ENCODE peak calls at places on chromosome 20, in four cellular contexts. E is A549, Z is SK-N-SH, G is HepG2. R is an unnamed sample.

GRCh38 chr20:37071481-37071911 is 24.3 kb downstream of the RBL1 start:
- DNase-seq in E (no peak), Z (no peak), G (no peak), R (peak; percentile 24)

GRCh38 chr20:57876163-57876562 is 166.3 kb upstream of the PMEPA1 start:
- DNase-seq in E (no peak), Z (no peak), G (no peak), R (no peak)

GRCh38 chr20:54600634-54601033 is 125.2 kb downstream of the DOK5 start:
- DNase-seq in E (no peak), Z (no peak), G (no peak), R (no peak)

GRCh38 chr20:38840053-38840893 is 34.8 kb downstream of the PPP1R16B start:
- DNase-seq in E (no peak), Z (no peak), G (no peak), R (no peak)

GRCh38 chr20:47392015-47392720 is 35.7 kb upstream of the ZMYND8 start:
- DNase-seq in E (peak; percentile 99), Z (peak; percentile 23), G (peak; percentile 71), R (no peak)

GRCh38 chr20:56352656-56353055 is 6.1 kb upstream of the FAM210B start:
- DNase-seq in E (no peak), Z (no peak), G (no peak), R (no peak)

GRCh38 chr20:46709459-46710148 is at the start of gene SLC2A10:
- DNase-seq in E (no peak), Z (peak; percentile 87), G (peak; percentile 53), R (no peak)

GRCh38 chr20:48722002-48722731 is 105.6 kb downstream of the PREX1 start:
- DNase-seq in E (no peak), Z (no peak), G (no peak), R (no peak)

GRCh38 chr20:53569606-53570307 is 23.9 kb downstream of the ZNF217 start:
- DNase-seq in E (no peak), Z (no peak), G (no peak), R (no peak)

GRCh38 chr20:62117362-62117646 is 5.0 kb upstream of the LSM14B start:
- DNase-seq in E (no peak), Z (peak; percentile 85), G (no peak), R (no peak)

GRCh38 chr20:24503352-24503931 is 34.0 kb downstream of the SYNDIG1 start:
- DNase-seq in E (no peak), Z (no peak), G (no peak), R (no peak)

GRCh38 chr20:41716436-41716835 is 98.3 kb upstream of the CHD6 start:
- DNase-seq in E (no peak), Z (no peak), G (no peak), R (no peak)

GRCh38 chr20:61391812-61392520 is 139.9 kb downstream of the CDH4 start:
- DNase-seq in E (no peak), Z (no peak), G (no peak), R (no peak)

GRCh38 chr20:25361287-25361683 is 29.4 kb downstream of the ABHD12 start:
- DNase-seq in E (peak; percentile 57), Z (no peak), G (peak; percentile 33), R (no peak)

GRCh38 chr20:58048096-58048702 is 180.3 kb downstream of the ANKRD60 start:
- DNase-seq in E (peak; percentile 39), Z (no peak), G (peak; percentile 16), R (no peak)

GRCh38 chr20:24425523-24425922 is 43.9 kb upstream of the SYNDIG1 start:
- DNase-seq in E (no peak), Z (no peak), G (no peak), R (no peak)

GRCh38 chr20:23235173-23236027 is 115.2 kb upstream of the NXT1 start:
- DNase-seq in E (peak; percentile 78), Z (peak; percentile 44), G (peak; percentile 50), R (no peak)

GRCh38 chr20:34246126-34246626 is 5.0 kb downstream of the ASIP start:
- DNase-seq in E (no peak), Z (no peak), G (no peak), R (no peak)

GRCh38 chr20:12936524-12936923 is 72.2 kb upstream of the SPTLC3 start:
- DNase-seq in E (peak; percentile 56), Z (no peak), G (no peak), R (no peak)

GRCh38 chr20:32316667-32317066 is 39.2 kb downstream of the KIF3B start:
- DNase-seq in E (peak; percentile 22), Z (no peak), G (no peak), R (no peak)

GRCh38 chr20:7704021-7704420 is 236.2 kb downstream of the HAO1 start:
- DNase-seq in E (no peak), Z (no peak), G (no peak), R (no peak)

GRCh38 chr20:41142914-41143313 is 5.6 kb downstream of the PLCG1 start:
- DNase-seq in E (no peak), Z (no peak), G (no peak), R (no peak)

GRCh38 chr20:51404297-51405060 is 138.0 kb downstream of the NFATC2 start:
- DNase-seq in E (no peak), Z (no peak), G (no peak), R (peak; percentile 80)

GRCh38 chr20:8018928-8019177 is 708 bp downstream of the TMX4 start:
- DNase-seq in E (no peak), Z (no peak), G (no peak), R (peak; percentile 45)

GRCh38 chr20:24648481-24648880 is 179.1 kb downstream of the SYNDIG1 start:
- DNase-seq in E (no peak), Z (no peak), G (no peak), R (no peak)

GRCh38 chr20:24664266-24664986 is 195.0 kb downstream of the SYNDIG1 start:
- DNase-seq in E (no peak), Z (no peak), G (no peak), R (no peak)

GRCh38 chr20:23159923-23160445 is 73.9 kb upstream of the CD93 start:
- DNase-seq in E (no peak), Z (no peak), G (no peak), R (no peak)

GRCh38 chr20:13788167-13788834 is 3.5 kb downstream of the NDUFAF5 start:
- DNase-seq in E (peak; percentile 83), Z (peak; percentile 58), G (peak; percentile 88), R (peak; percentile 21)

GRCh38 chr20:21550587-21550986 is 36.7 kb upstream of the NKX2-2 start:
- DNase-seq in E (no peak), Z (no peak), G (no peak), R (no peak)

GRCh38 chr20:38885357-38885756 is 40.9 kb upstream of the FAM83D start:
- DNase-seq in E (no peak), Z (no peak), G (no peak), R (no peak)

GRCh38 chr20:57389695-57390603 is 1.2 kb upstream of the RBM38 start:
- DNase-seq in E (no peak), Z (no peak), G (no peak), R (no peak)

GRCh38 chr20:53328956-53329355 is 264.7 kb downstream of the ZNF217 start:
- DNase-seq in E (no peak), Z (no peak), G (no peak), R (no peak)

GRCh38 chr20:61387204-61387958 is 135.3 kb downstream of the CDH4 start:
- DNase-seq in E (peak; percentile 12), Z (peak; percentile 87), G (no peak), R (no peak)

GRCh38 chr20:7627734-7628663 is 312.3 kb downstream of the HAO1 start:
- DNase-seq in E (no peak), Z (no peak), G (no peak), R (no peak)

GRCh38 chr20:58078741-58079522 is 149.5 kb downstream of the ANKRD60 start:
- DNase-seq in E (no peak), Z (no peak), G (no peak), R (no peak)

GRCh38 chr20:3727333-3728035 is 5.0 kb upstream of the HSPA12B start:
- DNase-seq in E (no peak), Z (no peak), G (no peak), R (no peak)

GRCh38 chr20:46665602-46666001 is 14.3 kb upstream of the SLC13A3 start:
- DNase-seq in E (no peak), Z (no peak), G (no peak), R (no peak)

GRCh38 chr20:17909745-17910345 is 58.7 kb downstream of the SNX5 start:
- DNase-seq in E (no peak), Z (no peak), G (no peak), R (no peak)
- TF ChIP-seq PBX3 in E (no peak), Z (no peak), G (no peak), R (no peak)

GRCh38 chr20:64077094-64077493 is 2.2 kb downstream of the RGS19 start:
- DNase-seq in E (no peak), Z (no peak), G (no peak), R (no peak)
- TF ChIP-seq PBX3 in E (no peak), Z (no peak), G (no peak), R (no peak)

DNA sequence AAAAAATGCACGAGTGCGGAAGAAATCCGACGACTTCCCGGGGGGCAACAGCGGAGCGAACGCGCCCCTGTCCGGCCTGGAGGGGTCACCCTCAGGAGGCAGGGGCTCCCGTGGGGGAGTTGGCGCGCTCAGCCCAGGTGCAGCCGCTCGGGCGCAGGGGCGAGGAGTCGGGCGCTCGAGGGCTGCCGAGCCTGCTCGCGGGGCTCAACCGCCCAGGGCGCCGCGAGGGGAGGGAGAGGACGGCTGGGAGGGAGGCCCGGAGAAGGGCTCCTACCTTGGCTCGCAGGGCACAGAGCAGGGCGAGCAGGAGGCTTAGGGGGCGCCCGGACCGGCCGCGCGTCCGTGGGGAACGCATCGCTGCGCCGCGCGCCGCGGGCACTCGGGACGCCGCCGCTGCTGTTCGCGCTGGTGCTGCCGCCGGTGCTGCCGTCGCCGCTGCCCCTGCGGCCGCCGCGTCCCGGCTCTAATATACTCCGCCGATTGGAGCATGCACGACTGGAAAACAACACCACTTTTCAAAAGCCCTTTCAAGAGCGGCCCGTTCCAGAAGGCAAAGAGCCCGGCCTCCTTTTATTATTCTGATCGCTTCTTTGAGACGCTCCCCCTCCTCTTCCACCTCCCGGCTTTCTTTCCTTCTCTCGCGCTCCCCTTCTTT is 496 bp downstream of the JAG1 start:
- DNase-seq in E (no peak), Z (peak; percentile 72), G (no peak), R (no peak)
- TF ChIP-seq PBX3 in E (no peak), Z (no peak), G (no peak), R (no peak)

DNA sequence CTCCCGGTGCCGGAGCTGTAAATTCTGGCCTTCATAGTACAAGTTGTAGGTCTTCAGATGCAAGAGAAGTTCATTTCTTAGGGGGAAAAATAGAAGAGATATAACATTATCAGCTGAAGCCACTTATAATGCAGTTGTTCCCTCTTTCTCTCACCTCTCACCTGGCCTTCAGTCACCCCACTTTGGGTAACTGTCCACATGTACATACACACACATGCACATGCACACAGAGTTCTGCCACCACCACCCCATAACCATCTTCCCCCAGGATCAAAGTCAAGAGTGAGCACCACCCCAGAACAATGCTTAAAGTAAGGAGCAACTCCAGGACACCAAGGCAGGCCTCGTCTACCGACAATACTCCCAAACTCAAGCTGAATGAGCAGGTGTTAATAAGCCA is 76.3 kb downstream of the PRND start:
- DNase-seq in E (no peak), Z (no peak), G (no peak), R (no peak)
- TF ChIP-seq PBX3 in E (no peak), Z (no peak), G (no peak), R (no peak)

DNA sequence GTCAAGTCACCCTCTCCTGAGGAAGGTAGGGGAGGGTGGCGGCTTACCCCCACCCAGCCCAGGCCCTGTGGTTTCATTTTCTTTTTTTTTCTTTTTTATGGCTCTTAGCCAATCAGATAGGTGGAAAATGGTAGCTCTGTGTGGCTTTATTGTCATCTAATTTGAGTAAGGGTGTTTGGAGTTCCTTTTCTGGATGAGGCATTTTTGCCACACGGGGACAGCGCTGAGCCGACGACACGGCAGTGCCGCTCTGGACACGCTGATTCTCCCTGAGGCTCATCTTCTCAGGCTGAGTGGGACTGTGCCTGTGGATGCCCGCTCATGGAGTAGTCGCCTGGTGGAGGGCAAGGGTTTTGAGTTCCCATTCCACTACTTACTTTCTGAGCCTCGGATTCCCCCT is 37.6 kb upstream of the ANGPT4 start:
- DNase-seq in E (no peak), Z (peak; percentile 63), G (no peak), R (no peak)
- TF ChIP-seq PBX3 in E (no peak), Z (no peak), G (no peak), R (no peak)

R was measured in GM12878.